ENCODE peak calls at places on chromosomes 6 and 20, in eight cellular contexts. J, G, U, P, I, D, Q and F are unnamed samples.
A peak's percentile ranks its signal among the peaks of the same experiment; 100 is the strongest.

GRCh38 chr6:74971631-74972030 is 234.2 kb downstream of the COL12A1 start:
- DNase-seq in J (no peak), G (no peak), U (peak; percentile 13), P (no peak), I (no peak), D (no peak), Q (no peak), F (no peak)

GRCh38 chr6:170224694-170225660 is 65.9 kb downstream of the DLL1 start:
- DNase-seq in J (no peak), G (no peak), U (peak; percentile 56), P (peak; percentile 45), I (no peak), D (no peak), Q (no peak), F (peak; percentile 79)

GRCh38 chr6:160069050-160069454 is 52.6 kb upstream of the SLC22A1 start:
- DNase-seq in J (no peak), G (no peak), U (no peak), P (no peak), I (no peak), D (no peak), Q (no peak), F (no peak)

GRCh38 chr6:29924731-29925130 is 17.6 kb upstream of the HLA-A start:
- DNase-seq in J (no peak), G (peak; percentile 19), U (no peak), P (no peak), I (no peak), D (no peak), Q (no peak), F (no peak)

GRCh38 chr6:116536216-116536621 is 9.3 kb downstream of the TRAPPC3L start:
- DNase-seq in J (peak; percentile 55), G (no peak), U (peak; percentile 50), P (peak; percentile 32), I (peak; percentile 12), D (no peak), Q (peak; percentile 16), F (peak; percentile 81)

GRCh38 chr6:32972353-32973143 is 4.2 kb downstream of the BRD2 start:
- DNase-seq in J (no peak), G (no peak), U (no peak), P (no peak), I (no peak), D (no peak), Q (no peak), F (no peak)

GRCh38 chr6:1634081-1634480 is 24.4 kb downstream of the FOXC1 start:
- DNase-seq in J (no peak), G (no peak), U (no peak), P (no peak), I (no peak), D (no peak), Q (no peak), F (no peak)

GRCh38 chr6:80404889-80405288 is 298.4 kb downstream of the BCKDHB start:
- DNase-seq in J (no peak), G (no peak), U (no peak), P (no peak), I (no peak), D (no peak), Q (no peak), F (no peak)

GRCh38 chr6:163536770-163537169 is 122.3 kb downstream of the QKI start:
- DNase-seq in J (no peak), G (no peak), U (no peak), P (peak; percentile 21), I (no peak), D (no peak), Q (no peak), F (peak; percentile 11)

GRCh38 chr20:43914286-43914685 is 366 bp upstream of the TOX2 start:
- DNase-seq in J (peak; percentile 24), G (no peak), U (peak; percentile 26), P (no peak), I (no peak), D (no peak), Q (no peak), F (no peak)

GRCh38 chr20:34112600-34113061 is 588 bp upstream of the EIF2S2 start:
- DNase-seq in J (peak; percentile 25), G (no peak), U (peak; percentile 42), P (peak; percentile 6), I (peak; percentile 64), D (peak; percentile 40), Q (peak; percentile 34), F (no peak)

GRCh38 chr6:22886881-22887581 is 317.7 kb downstream of the HDGFL1 start:
- DNase-seq in J (no peak), G (no peak), U (no peak), P (peak; percentile 30), I (no peak), D (no peak), Q (no peak), F (peak; percentile 42)

GRCh38 chr20:20139403-20139802 is 87.1 kb downstream of the CFAP61 start:
- DNase-seq in J (no peak), G (no peak), U (no peak), P (no peak), I (no peak), D (no peak), Q (no peak), F (no peak)

GRCh38 chr6:90370493-90370959 is 73.9 kb upstream of the BACH2 start:
- DNase-seq in J (no peak), G (no peak), U (no peak), P (no peak), I (no peak), D (no peak), Q (no peak), F (no peak)

GRCh38 chr6:43496370-43497128 is 13.6 kb downstream of the LRRC73 start:
- DNase-seq in J (peak; percentile 58), G (no peak), U (peak; percentile 84), P (no peak), I (no peak), D (no peak), Q (no peak), F (no peak)

GRCh38 chr6:20861479-20861878 is 327.2 kb downstream of the CDKAL1 start:
- DNase-seq in J (no peak), G (no peak), U (no peak), P (no peak), I (no peak), D (no peak), Q (no peak), F (no peak)

GRCh38 chr20:46035713-46036112 is 6.7 kb downstream of the SLC12A5 start:
- DNase-seq in J (no peak), G (no peak), U (no peak), P (no peak), I (peak; percentile 12), D (no peak), Q (no peak), F (no peak)

GRCh38 chr20:11451793-11452291 is 465.9 kb upstream of the BTBD3 start:
- DNase-seq in J (no peak), G (no peak), U (no peak), P (no peak), I (no peak), D (no peak), Q (no peak), F (no peak)